ENCODE peak calls at places on chromosomes 11 and 22, in ten cellular contexts. I, M, P, J, R, G, L, C, U and V are unnamed samples.

GRCh38 chr11:60942970-60943565 is 8.9 kb downstream of the SLC15A3 start:
- DNase-seq in G (no peak), R (no peak), I (no peak), U (peak), C (no peak), L (no peak), M (no peak), J (no peak), P (peak), V (peak)

GRCh38 chr11:119014209-119014924 is 3.8 kb downstream of the RPS25 start:
- DNase-seq in I (no peak), M (no peak), G (no peak), L (no peak), U (no peak), R (no peak), P (no peak), J (no peak), C (no peak), V (no peak)

GRCh38 chr22:50046019-50046415 is 12.1 kb downstream of the TTLL8 start:
- DNase-seq in R (no peak), I (no peak), P (no peak), C (no peak), L (no peak), U (no peak), J (no peak), G (no peak), M (no peak), V (no peak)

GRCh38 chr11:121039971-121040613 is 16.2 kb downstream of the TBCEL start:
- DNase-seq in C (no peak), R (no peak), U (no peak), J (no peak), I (no peak), G (no peak), P (no peak), M (no peak), L (no peak), V (no peak)

GRCh38 chr11:115407496-115407895 is 96.7 kb downstream of the CADM1 start:
- DNase-seq in G (no peak), U (no peak), M (no peak), R (no peak), I (no peak), C (no peak), L (no peak), P (no peak), J (no peak), V (no peak)

GRCh38 chr11:104830080-104830479 is 68.2 kb downstream of the CASP12 start:
- DNase-seq in C (no peak), M (no peak), R (peak), P (no peak), G (no peak), I (no peak), L (no peak), J (no peak), U (peak), V (no peak)

GRCh38 chr22:48937032-48937639 is 890.5 kb downstream of the BRD1 start:
- DNase-seq in L (no peak), R (no peak), G (no peak), J (no peak), M (no peak), P (peak), I (no peak), U (no peak), C (no peak), V (no peak)

GRCh38 chr22:49011769-49012598 is 815.7 kb downstream of the BRD1 start:
- DNase-seq in L (no peak), M (no peak), I (no peak), J (no peak), R (no peak), P (peak), U (no peak), G (no peak), C (no peak), V (no peak)

GRCh38 chr11:128776434-128777284 is 82.8 kb downstream of the FLI1 start:
- DNase-seq in C (peak), G (no peak), P (peak), U (peak), I (peak), L (peak), M (peak), R (no peak), J (peak), V (peak)

GRCh38 chr11:26245046-26245445 is 86.9 kb upstream of the ANO3 start:
- DNase-seq in R (no peak), C (no peak), M (no peak), I (no peak), P (no peak), J (no peak), G (no peak), L (no peak), U (no peak), V (no peak)

GRCh38 chr11:67372993-67373915 is at the start of gene CLCF1:
- DNase-seq in R (no peak), U (peak), L (peak), C (no peak), I (no peak), G (no peak), P (peak), M (peak), J (peak), V (peak)

GRCh38 chr11:88402192-88402715 is 64.7 kb upstream of the CTSC start:
- DNase-seq in U (no peak), G (peak), C (no peak), P (no peak), J (no peak), L (no peak), R (peak), M (no peak), I (no peak), V (no peak)

GRCh38 chr11:68761801-68762200 is 10.5 kb upstream of the TESMIN start:
- DNase-seq in P (peak), J (no peak), R (no peak), C (no peak), L (no peak), G (no peak), M (no peak), U (no peak), I (no peak), V (no peak)

GRCh38 chr11:77106321-77106720 is 3.7 kb downstream of the OMP start:
- DNase-seq in U (no peak), I (peak), M (no peak), C (no peak), R (no peak), P (no peak), L (no peak), G (no peak), J (no peak), V (no peak)

GRCh38 chr22:20595461-20595860 is 88.1 kb downstream of the MED15 start:
- DNase-seq in G (no peak), I (no peak), L (no peak), U (no peak), P (no peak), M (no peak), C (no peak), J (no peak), R (no peak), V (no peak)

GRCh38 chr22:38864361-38865191 is 7.4 kb downstream of the CBX6 start:
- DNase-seq in U (no peak), L (no peak), I (no peak), M (no peak), C (no peak), J (no peak), G (no peak), P (peak), R (no peak), V (no peak)

GRCh38 chr11:93444671-93445073 is 98.5 kb downstream of the SMCO4 start:
- DNase-seq in I (no peak), C (no peak), L (no peak), J (peak), M (peak), R (no peak), G (no peak), P (no peak), U (no peak), V (peak)

GRCh38 chr11:77035580-77035979 is 1.4 kb downstream of the B3GNT6 start:
- DNase-seq in J (no peak), I (no peak), U (peak), C (no peak), G (no peak), M (no peak), P (no peak), L (no peak), R (no peak), V (no peak)

GRCh38 chr11:64163951-64164350 is 2.0 kb downstream of the MACROD1 start:
- DNase-seq in J (no peak), G (no peak), C (no peak), M (no peak), U (no peak), I (no peak), R (no peak), P (no peak), L (no peak), V (no peak)

GRCh38 chr11:83033972-83034672 is 37.6 kb downstream of the RAB30 start:
- DNase-seq in U (peak), R (no peak), C (peak), I (peak), L (no peak), P (no peak), G (peak), M (no peak), J (no peak), V (no peak)

GRCh38 chr11:46267930-46268329 is 9.5 kb upstream of the CREB3L1 start:
- DNase-seq in M (no peak), L (peak), P (no peak), U (no peak), C (no peak), G (no peak), R (no peak), I (no peak), J (no peak), V (no peak)

GRCh38 chr11:62508336-62509058 is 38.1 kb downstream of the AHNAK start:
- DNase-seq in J (peak), C (peak), U (peak), P (peak), G (no peak), R (peak), L (no peak), M (peak), I (peak), V (peak)

GRCh38 chr11:86222081-86222480 is 22.5 kb upstream of the EED start:
- DNase-seq in U (no peak), C (no peak), J (no peak), P (no peak), R (no peak), M (no peak), G (no peak), I (no peak), L (no peak), V (no peak)

GRCh38 chr11:27477831-27478230 is 5.2 kb upstream of the LGR4 start:
- DNase-seq in P (no peak), L (no peak), I (no peak), M (no peak), U (no peak), R (no peak), J (no peak), G (no peak), C (no peak), V (no peak)

GRCh38 chr11:48052183-48053040 is 72.1 kb downstream of the PTPRJ start:
- DNase-seq in I (no peak), G (no peak), U (peak), M (no peak), L (no peak), R (no peak), C (no peak), P (no peak), J (peak), V (peak)

GRCh38 chr11:128506999-128507591 is 80.3 kb downstream of the ETS1 start:
- DNase-seq in I (peak), M (no peak), C (no peak), J (peak), G (peak), R (peak), P (peak), L (no peak), U (peak), V (no peak)

GRCh38 chr11:74507582-74507981 is 14.1 kb upstream of the LIPT2 start:
- DNase-seq in M (no peak), J (no peak), P (no peak), I (no peak), L (no peak), U (no peak), C (no peak), R (no peak), G (no peak), V (no peak)

GRCh38 chr11:71129624-71130023 is 122.8 kb downstream of the SHANK2 start:
- DNase-seq in G (peak), M (no peak), L (no peak), U (no peak), R (no peak), C (no peak), I (no peak), J (no peak), P (no peak), V (no peak)

GRCh38 chr11:84691830-84692229 is 935.3 kb downstream of the DLG2 start:
- DNase-seq in R (no peak), L (no peak), J (no peak), U (no peak), G (no peak), I (no peak), M (no peak), C (peak), P (no peak), V (no peak)

GRCh38 chr11:105265859-105266258 is 126.3 kb upstream of the CARD18 start:
- DNase-seq in U (no peak), I (no peak), M (no peak), C (no peak), J (no peak), G (no peak), L (no peak), R (no peak), P (no peak), V (no peak)

GRCh38 chr11:65415499-65416340 is 6.9 kb upstream of the NEAT1 start:
- DNase-seq in J (no peak), R (no peak), C (no peak), L (no peak), U (no peak), I (no peak), M (no peak), G (no peak), P (peak), V (no peak)

GRCh38 chr11:35927730-35928129 is 16.1 kb upstream of the LDLRAD3 start:
- DNase-seq in L (peak), U (peak), I (peak), P (peak), G (no peak), J (no peak), M (no peak), R (no peak), C (no peak), V (no peak)

GRCh38 chr11:35185696-35186095 is 46.7 kb downstream of the CD44 start:
- DNase-seq in R (no peak), L (no peak), P (no peak), G (no peak), J (no peak), U (no peak), I (no peak), M (no peak), C (no peak), V (no peak)

GRCh38 chr22:46187862-46188261 is 37.5 kb downstream of the PPARA start:
- DNase-seq in U (peak), P (no peak), L (no peak), I (no peak), R (no peak), J (no peak), G (no peak), M (no peak), C (no peak), V (no peak)

GRCh38 chr11:70456921-70457532 is 58.7 kb downstream of the CTTN start:
- DNase-seq in M (no peak), R (no peak), L (no peak), C (peak), U (no peak), I (no peak), G (no peak), P (peak), J (peak), V (peak)

GRCh38 chr11:34750692-34751405 is 130.0 kb downstream of the EHF start:
- DNase-seq in P (no peak), M (no peak), U (no peak), C (no peak), R (no peak), G (no peak), L (no peak), J (no peak), I (no peak), V (no peak)

GRCh38 chr11:10618490-10618889 is 50.0 kb upstream of the LYVE1 start:
- DNase-seq in C (no peak), P (no peak), U (no peak), M (no peak), J (no peak), G (no peak), R (no peak), I (no peak), L (no peak), V (no peak)

GRCh38 chr22:11307996-11308395 is 4220.0 kb upstream of the OR11H1 start:
- DNase-seq in C (no peak), P (no peak), M (no peak), U (no peak), L (no peak), I (no peak), R (no peak), G (no peak), J (no peak), V (no peak)

GRCh38 chr11:112797653-112798293 is 163.4 kb upstream of the NCAM1 start:
- DNase-seq in C (peak), U (peak), G (no peak), R (no peak), I (peak), M (no peak), P (no peak), J (peak), L (no peak), V (no peak)